ENCODE peak calls at places on chromosomes 3 and 15, in nine cellular contexts. One of them, this sample, is unnamed.
A peak's percentile ranks its signal among the peaks of the same experiment; 100 is the strongest.

GRCh38 chr3:131717493-131717892 is 214.7 kb upstream of the MRPL3 start:
- DNase-seq in kidney: no peak
- DNase-seq in neuronal stem cell: no peak
- DNase-seq in CD8-positive, alpha-beta memory T cell: no peak
- DNase-seq in ovary: no peak
- DNase-seq in neural crest cell: no peak
- DNase-seq in HFF-Myc: no peak
- DNase-seq in Caki2: no peak
- DNase-seq in central memory CD4-positive, alpha-beta T cell: no peak
- DNase-seq in this sample: no peak

GRCh38 chr3:58175429-58176184 is 35.2 kb downstream of the DNASE1L3 start:
- DNase-seq in kidney: no peak
- DNase-seq in neuronal stem cell: no peak
- DNase-seq in CD8-positive, alpha-beta memory T cell: no peak
- DNase-seq in ovary: peak; percentile 54
- DNase-seq in neural crest cell: no peak
- DNase-seq in HFF-Myc: no peak
- DNase-seq in Caki2: no peak
- DNase-seq in central memory CD4-positive, alpha-beta T cell: no peak
- DNase-seq in this sample: no peak

GRCh38 chr3:178277605-178278004 is 258.6 kb upstream of the KCNMB2 start:
- DNase-seq in kidney: no peak
- DNase-seq in neuronal stem cell: no peak
- DNase-seq in CD8-positive, alpha-beta memory T cell: no peak
- DNase-seq in ovary: no peak
- DNase-seq in neural crest cell: no peak
- DNase-seq in HFF-Myc: no peak
- DNase-seq in Caki2: no peak
- DNase-seq in central memory CD4-positive, alpha-beta T cell: no peak
- DNase-seq in this sample: no peak

GRCh38 chr3:186121968-186122367 is 13.1 kb upstream of the ETV5 start:
- DNase-seq in kidney: no peak
- DNase-seq in neuronal stem cell: no peak
- DNase-seq in CD8-positive, alpha-beta memory T cell: no peak
- DNase-seq in ovary: no peak
- DNase-seq in neural crest cell: no peak
- DNase-seq in HFF-Myc: no peak
- DNase-seq in Caki2: no peak
- DNase-seq in central memory CD4-positive, alpha-beta T cell: no peak
- DNase-seq in this sample: no peak

GRCh38 chr15:37148714-37149113 is 48.4 kb upstream of the MEIS2 start:
- DNase-seq in kidney: no peak
- DNase-seq in neuronal stem cell: no peak
- DNase-seq in CD8-positive, alpha-beta memory T cell: no peak
- DNase-seq in ovary: no peak
- DNase-seq in neural crest cell: no peak
- DNase-seq in HFF-Myc: no peak
- DNase-seq in Caki2: peak; percentile 29
- DNase-seq in central memory CD4-positive, alpha-beta T cell: no peak
- DNase-seq in this sample: no peak

GRCh38 chr3:195250473-195251251 is 20.3 kb downstream of the XXYLT1 start:
- DNase-seq in kidney: no peak
- DNase-seq in neuronal stem cell: no peak
- DNase-seq in CD8-positive, alpha-beta memory T cell: no peak
- DNase-seq in ovary: no peak
- DNase-seq in neural crest cell: no peak
- DNase-seq in HFF-Myc: no peak
- DNase-seq in Caki2: no peak
- DNase-seq in central memory CD4-positive, alpha-beta T cell: no peak
- DNase-seq in this sample: no peak

GRCh38 chr3:177483182-177483967 is 286.1 kb upstream of the TBL1XR1 start:
- DNase-seq in kidney: no peak
- DNase-seq in neuronal stem cell: no peak
- DNase-seq in CD8-positive, alpha-beta memory T cell: no peak
- DNase-seq in ovary: no peak
- DNase-seq in neural crest cell: no peak
- DNase-seq in HFF-Myc: no peak
- DNase-seq in Caki2: no peak
- DNase-seq in central memory CD4-positive, alpha-beta T cell: no peak
- DNase-seq in this sample: no peak

GRCh38 chr3:50193286-50193685 is 1.9 kb downstream of the GNAT1 start:
- DNase-seq in kidney: no peak
- DNase-seq in neuronal stem cell: no peak
- DNase-seq in CD8-positive, alpha-beta memory T cell: no peak
- DNase-seq in ovary: no peak
- DNase-seq in neural crest cell: no peak
- DNase-seq in HFF-Myc: no peak
- DNase-seq in Caki2: no peak
- DNase-seq in central memory CD4-positive, alpha-beta T cell: no peak
- DNase-seq in this sample: no peak

GRCh38 chr3:125057186-125057850 is 1.5 kb upstream of the HEG1 start:
- DNase-seq in kidney: no peak
- DNase-seq in neuronal stem cell: no peak
- DNase-seq in CD8-positive, alpha-beta memory T cell: no peak
- DNase-seq in ovary: no peak
- DNase-seq in neural crest cell: no peak
- DNase-seq in HFF-Myc: no peak
- DNase-seq in Caki2: peak; percentile 52
- DNase-seq in central memory CD4-positive, alpha-beta T cell: no peak
- DNase-seq in this sample: no peak

GRCh38 chr3:159824341-159824740 is 164.3 kb upstream of the IL12A start:
- DNase-seq in kidney: no peak
- DNase-seq in neuronal stem cell: no peak
- DNase-seq in CD8-positive, alpha-beta memory T cell: no peak
- DNase-seq in ovary: no peak
- DNase-seq in neural crest cell: no peak
- DNase-seq in HFF-Myc: no peak
- DNase-seq in Caki2: peak; percentile 93
- DNase-seq in central memory CD4-positive, alpha-beta T cell: no peak
- DNase-seq in this sample: no peak

GRCh38 chr3:176349706-176350105 is 847.6 kb downstream of the TBL1XR1 start:
- DNase-seq in kidney: no peak
- DNase-seq in neuronal stem cell: no peak
- DNase-seq in CD8-positive, alpha-beta memory T cell: no peak
- DNase-seq in ovary: no peak
- DNase-seq in neural crest cell: no peak
- DNase-seq in HFF-Myc: no peak
- DNase-seq in Caki2: no peak
- DNase-seq in central memory CD4-positive, alpha-beta T cell: no peak
- DNase-seq in this sample: no peak

GRCh38 chr3:196948442-196949365 is 6.4 kb upstream of the NCBP2 start:
- DNase-seq in kidney: no peak
- DNase-seq in neuronal stem cell: no peak
- DNase-seq in CD8-positive, alpha-beta memory T cell: no peak
- DNase-seq in ovary: no peak
- DNase-seq in neural crest cell: no peak
- DNase-seq in HFF-Myc: no peak
- DNase-seq in Caki2: no peak
- DNase-seq in central memory CD4-positive, alpha-beta T cell: no peak
- DNase-seq in this sample: no peak

GRCh38 chr15:77606142-77607034 is 26.3 kb downstream of the LINGO1 start:
- DNase-seq in kidney: no peak
- DNase-seq in neuronal stem cell: no peak
- DNase-seq in CD8-positive, alpha-beta memory T cell: no peak
- DNase-seq in ovary: no peak
- DNase-seq in neural crest cell: no peak
- DNase-seq in HFF-Myc: no peak
- DNase-seq in Caki2: no peak
- DNase-seq in central memory CD4-positive, alpha-beta T cell: no peak
- DNase-seq in this sample: no peak

GRCh38 chr15:96264351-96264798 is 66.1 kb upstream of the NR2F2 start:
- DNase-seq in kidney: no peak
- DNase-seq in neuronal stem cell: no peak
- DNase-seq in CD8-positive, alpha-beta memory T cell: no peak
- DNase-seq in ovary: no peak
- DNase-seq in neural crest cell: no peak
- DNase-seq in HFF-Myc: no peak
- DNase-seq in Caki2: peak; percentile 87
- DNase-seq in central memory CD4-positive, alpha-beta T cell: no peak
- DNase-seq in this sample: no peak